ENCODE peak calls at places on chromosomes 7 and 10, in six cellular contexts. I, O, Y, P, N and R are unnamed samples.

GRCh38 chr10:132294561-132295320 is 13.0 kb downstream of the STK32C start:
- DNase-seq in N (no peak), P (no peak), Y (no peak), O (no peak), I (no peak), R (peak; percentile 27)

GRCh38 chr7:116630932-116631449 is 41.0 kb upstream of the MET start:
- DNase-seq in P (peak; percentile 91), O (peak; percentile 89), Y (no peak), N (peak; percentile 88), I (no peak), R (peak; percentile 78)

GRCh38 chr10:44874176-44874575 is 37.0 kb upstream of the TMEM72 start:
- DNase-seq in N (no peak), P (no peak), Y (no peak), I (peak; percentile 52), O (peak; percentile 58), R (no peak)

GRCh38 chr7:28607799-28608198 is 195.5 kb downstream of the CREB5 start:
- DNase-seq in N (no peak), Y (no peak), I (no peak), O (no peak), P (no peak), R (no peak)

GRCh38 chr7:75937958-75938786 is 23.2 kb downstream of the POR start:
- DNase-seq in O (no peak), N (peak; percentile 26), I (peak; percentile 73), Y (no peak), P (peak; percentile 87), R (peak; percentile 87)

GRCh38 chr10:21993360-21994001 is 10.0 kb downstream of the DNAJC1 start:
- DNase-seq in O (no peak), P (no peak), Y (no peak), N (no peak), I (no peak), R (no peak)

GRCh38 chr7:130210181-130210935 is 2.7 kb downstream of the SSMEM1 start:
- DNase-seq in P (no peak), I (no peak), Y (no peak), N (no peak), O (no peak), R (no peak)

GRCh38 chr10:31467791-31468535 is 148.9 kb downstream of the ZEB1 start:
- DNase-seq in Y (peak; percentile 4), N (peak; percentile 13), P (no peak), I (peak; percentile 28), O (peak; percentile 23), R (no peak)

GRCh38 chr7:127000725-127001124 is 252.0 kb downstream of the GRM8 start:
- DNase-seq in O (no peak), Y (no peak), N (no peak), I (no peak), P (no peak), R (no peak)

GRCh38 chr10:4725917-4726606 is 99.9 kb upstream of the AKR1E2 start:
- DNase-seq in Y (no peak), I (no peak), O (no peak), P (no peak), N (no peak), R (no peak)

GRCh38 chr10:23099816-23100215 is 4.4 kb downstream of the MSRB2 start:
- DNase-seq in O (no peak), I (no peak), Y (no peak), P (no peak), N (no peak), R (no peak)

GRCh38 chr7:101688183-101688831 is 59.2 kb upstream of the MYL10 start:
- DNase-seq in P (peak; percentile 29), Y (peak; percentile 89), I (peak; percentile 88), O (peak; percentile 79), N (peak; percentile 84), R (peak; percentile 88)

GRCh38 chr10:55370021-55370420 is 569.0 kb upstream of the PCDH15 start:
- DNase-seq in N (no peak), Y (no peak), O (no peak), P (peak; percentile 17), I (no peak), R (no peak)

GRCh38 chr10:98295401-98295811 is 27.4 kb upstream of the LOXL4 start:
- DNase-seq in N (no peak), P (no peak), O (no peak), I (no peak), Y (no peak), R (no peak)

GRCh38 chr10:47318706-47319105 is 3.5 kb upstream of the GDF2 start:
- DNase-seq in I (peak; percentile 77), Y (no peak), P (no peak), O (no peak), N (no peak), R (no peak)

GRCh38 chr10:117968354-117969182 is 78.2 kb downstream of the RAB11FIP2 start:
- DNase-seq in O (no peak), Y (no peak), I (no peak), N (no peak), P (no peak), R (no peak)

GRCh38 chr10:64115913-64116643 is 594.9 kb downstream of the REEP3 start:
- DNase-seq in I (peak; percentile 35), O (no peak), Y (peak; percentile 2), N (peak; percentile 11), P (peak; percentile 28), R (no peak)

GRCh38 chr10:91163269-91163708 is 57.2 kb upstream of the PCGF5 start:
- DNase-seq in P (peak; percentile 40), O (peak; percentile 63), Y (peak; percentile 76), I (peak; percentile 59), N (peak; percentile 72), R (peak; percentile 81)

GRCh38 chr7:57181281-57181680 is 49.0 kb upstream of the ZNF479 start:
- DNase-seq in O (no peak), I (no peak), Y (no peak), P (no peak), N (no peak), R (no peak)

GRCh38 chr7:41169307-41169706 is 533.6 kb downstream of the INHBA start:
- DNase-seq in P (no peak), I (no peak), N (no peak), O (no peak), Y (no peak), R (no peak)

GRCh38 chr7:140165422-140165821 is 11.4 kb downstream of the KDM7A start:
- DNase-seq in Y (peak; percentile 32), N (no peak), O (no peak), I (no peak), P (peak; percentile 48), R (no peak)

GRCh38 chr7:40646717-40647116 is 511.9 kb downstream of the SUGCT start:
- DNase-seq in P (no peak), Y (no peak), I (no peak), N (no peak), O (no peak), R (no peak)

GRCh38 chr7:104982308-104982755 is 31.7 kb upstream of the KMT2E start:
- DNase-seq in I (no peak), P (no peak), O (no peak), Y (no peak), N (no peak), R (no peak)

GRCh38 chr7:32887395-32887794 is 4.2 kb downstream of the KBTBD2 start:
- DNase-seq in N (no peak), I (no peak), P (no peak), O (no peak), Y (no peak), R (no peak)

GRCh38 chr7:11193131-11193867 is 219.6 kb downstream of the PHF14 start:
- DNase-seq in P (no peak), O (no peak), N (no peak), I (no peak), Y (no peak), R (no peak)